ENCODE peak calls at places on chromosomes 3 and 15, in ten cellular contexts. G is esophagus muscularis mucosa, U is stomach, J is HepG2, Z is sigmoid colon, L is tibial nerve, D is transverse colon, H is A549, R is suprapubic skin, C is GM12878. E is an unnamed sample.

GRCh38 chr3:130849111-130849552 is 44.8 kb upstream of the ATP2C1 start:
- DNase-seq in G (no peak), U (peak; percentile 91), J (no peak), Z (no peak), L (no peak), D (peak; percentile 70), H (no peak), R (no peak), C (no peak), E (no peak)

GRCh38 chr3:119356646-119357045 is 62.5 kb downstream of the ARHGAP31 start:
- DNase-seq in G (no peak), U (no peak), J (no peak), Z (no peak), L (no peak), D (no peak), H (no peak), R (no peak), C (no peak), E (no peak)

GRCh38 chr3:126483321-126483761 is 7.7 kb upstream of the ZXDC start:
- DNase-seq in G (no peak), U (no peak), J (no peak), Z (no peak), L (no peak), D (no peak), H (no peak), R (no peak), C (no peak), E (no peak)

GRCh38 chr3:71066849-71067261 is 516.7 kb downstream of the FOXP1 start:
- DNase-seq in G (peak; percentile 92), U (no peak), J (no peak), Z (no peak), L (no peak), D (no peak), H (no peak), R (no peak), C (no peak), E (peak; percentile 22)

GRCh38 chr15:78362716-78363426 is 22.7 kb downstream of the CRABP1 start:
- DNase-seq in G (no peak), U (no peak), J (no peak), Z (no peak), L (no peak), D (no peak), H (no peak), R (no peak), C (no peak), E (no peak)

GRCh38 chr3:46542344-46542743 is 23.8 kb downstream of the LRRC2 start:
- DNase-seq in G (no peak), U (no peak), J (no peak), Z (no peak), L (no peak), D (no peak), H (no peak), R (peak; percentile 1), C (no peak), E (no peak)

GRCh38 chr3:194206375-194206774 is 70.4 kb downstream of the HES1 start:
- DNase-seq in G (peak; percentile 93), U (no peak), J (no peak), Z (peak; percentile 94), L (no peak), D (peak; percentile 50), H (no peak), R (no peak), C (no peak), E (peak; percentile 69)

GRCh38 chr3:162014284-162014683 is 517.7 kb downstream of the OTOL1 start:
- DNase-seq in G (no peak), U (no peak), J (no peak), Z (no peak), L (no peak), D (no peak), H (no peak), R (no peak), C (no peak), E (no peak)

GRCh38 chr15:76107169-76107568 is 47.4 kb downstream of the TMEM266 start:
- DNase-seq in G (no peak), U (no peak), J (no peak), Z (no peak), L (no peak), D (no peak), H (peak; percentile 46), R (no peak), C (no peak), E (no peak)

GRCh38 chr3:196063049-196063448 is 18.8 kb downstream of the TFRC start:
- DNase-seq in G (no peak), U (no peak), J (no peak), Z (no peak), L (no peak), D (no peak), H (no peak), R (no peak), C (no peak), E (no peak)

GRCh38 chr3:142586803-142587406 is 8.4 kb upstream of the ATR start:
- DNase-seq in G (no peak), U (peak; percentile 41), J (peak; percentile 85), Z (no peak), L (peak; percentile 65), D (peak; percentile 24), H (peak; percentile 84), R (no peak), C (no peak), E (no peak)

GRCh38 chr15:78105541-78106241 is 13.3 kb downstream of the SH2D7 start:
- DNase-seq in G (no peak), U (no peak), J (peak; percentile 35), Z (peak; percentile 57), L (no peak), D (peak; percentile 7), H (no peak), R (no peak), C (no peak), E (no peak)

GRCh38 chr3:133529809-133530208 is 43.7 kb upstream of the CDV3 start:
- DNase-seq in G (no peak), U (no peak), J (no peak), Z (no peak), L (no peak), D (no peak), H (no peak), R (no peak), C (no peak), E (no peak)

GRCh38 chr3:45100998-45101407 is 45.2 kb downstream of the CDCP1 start:
- DNase-seq in G (no peak), U (no peak), J (no peak), Z (no peak), L (no peak), D (no peak), H (no peak), R (no peak), C (no peak), E (no peak)

GRCh38 chr3:185283374-185283935 is 29.6 kb upstream of the EHHADH start:
- DNase-seq in G (no peak), U (no peak), J (no peak), Z (no peak), L (no peak), D (no peak), H (peak; percentile 9), R (no peak), C (no peak), E (no peak)

GRCh38 chr3:38647217-38647970 is 2.1 kb downstream of the SCN5A start:
- DNase-seq in G (peak; percentile 53), U (no peak), J (no peak), Z (peak; percentile 42), L (no peak), D (no peak), H (no peak), R (no peak), C (no peak), E (no peak)

GRCh38 chr3:32951410-32951811 is at the start of gene CCR4:
- DNase-seq in G (peak; percentile 79), U (no peak), J (no peak), Z (no peak), L (no peak), D (no peak), H (no peak), R (no peak), C (no peak), E (no peak)

GRCh38 chr15:73254598-73254997 is 114.2 kb downstream of the HCN4 start:
- DNase-seq in G (no peak), U (no peak), J (no peak), Z (no peak), L (no peak), D (no peak), H (no peak), R (no peak), C (no peak), E (no peak)

DNA sequence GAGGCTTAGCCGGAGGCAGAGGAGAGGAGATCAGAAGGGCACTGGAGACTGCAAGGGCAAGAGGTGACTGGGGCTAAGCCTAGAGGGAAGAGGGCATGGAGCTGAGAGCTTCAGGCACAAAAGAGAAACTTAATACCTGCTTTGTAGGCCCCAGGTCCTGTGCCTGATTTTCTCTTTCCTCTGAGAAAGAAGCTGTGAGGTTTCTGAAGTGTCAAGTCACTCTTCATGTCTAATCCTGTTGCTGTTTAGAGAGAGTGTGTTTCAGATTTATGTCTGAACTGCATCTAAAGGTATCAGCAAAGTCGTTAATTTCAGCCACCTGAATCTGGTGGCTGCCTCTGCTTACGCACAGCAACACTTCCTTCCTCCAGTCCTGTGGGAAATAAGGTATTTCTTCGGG is 106.9 kb upstream of the RNU6-1 start:
- DNase-seq in G (peak; percentile 47), U (no peak), J (no peak), Z (no peak), L (no peak), D (no peak), H (no peak), R (no peak), C (peak; percentile 68), E (no peak)
- TF ChIP-seq EP300 in G (no peak), U (no peak), J (no peak), Z (no peak), L (no peak), D (no peak), H (no peak), R (no peak), C (no peak), E (no peak)

GRCh38 chr3:48433472-48434118 is 3.7 kb upstream of the PLXNB1 start:
- DNase-seq in G (no peak), U (peak; percentile 32), J (peak; percentile 79), Z (peak; percentile 80), L (peak; percentile 46), D (peak; percentile 84), H (no peak), R (peak; percentile 84), C (no peak), E (peak; percentile 56)
- H3K4me3 ChIP-seq in G (peak overlapping the region; percentile 25), U (no peak overlapping the region), J (peak overlapping the region; percentile 0), Z (no peak overlapping the region), L (peak overlapping the region; percentile 23), D (peak overlapping the region; percentile 26), H (no peak overlapping the region), R (peak overlapping the region; percentile 39), C (no peak overlapping the region), E (no peak overlapping the region)

GRCh38 chr3:87367752-87368151 is 91.4 kb upstream of the POU1F1 start:
- DNase-seq in G (no peak), U (no peak), J (no peak), Z (no peak), L (no peak), D (no peak), H (no peak), R (no peak), C (no peak), E (no peak)
- TF ChIP-seq EP300 in G (no peak), U (no peak), J (no peak), Z (no peak), L (no peak), D (no peak), H (no peak), R (no peak), C (no peak), E (no peak)

DNA sequence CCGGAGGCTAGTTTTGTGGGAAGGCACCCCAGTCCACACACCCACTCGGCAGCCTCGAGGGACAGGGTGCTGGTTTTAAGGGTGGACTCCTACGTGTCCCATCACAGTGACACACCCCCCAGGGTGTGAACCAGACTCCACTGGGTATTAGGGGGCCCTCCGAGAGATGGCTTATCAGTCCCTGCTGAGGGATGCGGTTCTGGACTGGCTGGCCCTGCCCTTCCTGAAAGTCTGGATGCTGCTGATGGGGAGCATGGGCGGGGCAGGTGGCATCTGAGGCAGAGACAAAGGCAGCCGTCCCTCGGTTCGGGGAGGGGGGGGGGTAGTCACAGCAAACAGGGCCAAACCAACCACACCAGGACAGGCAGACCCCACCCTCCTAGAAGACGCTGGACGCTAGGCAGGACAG is 939 bp upstream of the ULK3 start:
- DNase-seq in G (no peak), U (no peak), J (no peak), Z (no peak), L (no peak), D (no peak), H (no peak), R (no peak), C (no peak), E (peak; percentile 41)
- H3K4me3 ChIP-seq in G (no peak overlapping the region), U (peak overlapping the region; percentile 81), J (no peak overlapping the region), Z (no peak overlapping the region), L (no peak overlapping the region), D (peak overlapping the region; percentile 71), H (no peak overlapping the region), R (peak overlapping the region; percentile 96), C (peak overlapping the region; percentile 62), E (no peak overlapping the region)